ENCODE peak calls at places on chromosomes 6 and 20, in six cellular contexts. B is midbrain; M is activated CD8-positive, alpha-beta memory T cell treated with anti-CD3 and anti-CD28 coated beads for 48 hours; L is COR-L47; P is tibial artery; F is activated CD4-positive, CD25-positive, alpha-beta regulatory T cell. V is an unnamed sample.

GRCh38 chr6:135025775-135026174 is 28.8 kb downstream of the HBS1L start:
- DNase-seq in P (no peak), F (no peak), B (peak), L (no peak), M (no peak), V (no peak)

GRCh38 chr6:6915813-6916547 is 191.8 kb upstream of the RREB1 start:
- DNase-seq in M (no peak), F (no peak), L (no peak), P (peak), B (peak), V (no peak)

GRCh38 chr6:128723667-128724066 is 159.3 kb upstream of the LAMA2 start:
- DNase-seq in F (no peak), M (no peak), P (no peak), L (no peak), B (no peak), V (no peak)

GRCh38 chr6:4370066-4370465 is 234.7 kb upstream of the ECI2 start:
- DNase-seq in M (no peak), L (no peak), P (no peak), B (no peak), F (no peak), V (no peak)

GRCh38 chr6:41021832-41022231 is 17.2 kb downstream of the UNC5CL start:
- DNase-seq in M (no peak), F (no peak), P (no peak), L (peak), B (no peak), V (peak)

GRCh38 chr6:9250852-9251251 is 815.5 kb upstream of the SLC35B3 start:
- DNase-seq in P (no peak), F (no peak), L (peak), B (no peak), M (no peak), V (peak)

GRCh38 chr20:49594143-49594928 is 26.4 kb upstream of the PTGIS start:
- DNase-seq in L (no peak), P (peak), F (peak), B (no peak), M (peak), V (no peak)

GRCh38 chr6:38443750-38444149 is 196.0 kb downstream of the BTBD9 start:
- DNase-seq in P (no peak), F (no peak), L (no peak), M (no peak), B (no peak), V (no peak)

GRCh38 chr20:22523128-22523498 is 61.3 kb downstream of the FOXA2 start:
- DNase-seq in P (no peak), L (no peak), M (no peak), F (no peak), B (no peak), V (no peak)

GRCh38 chr6:157226761-157227160 is 96.6 kb downstream of the TMEM242 start:
- DNase-seq in P (no peak), M (no peak), B (no peak), F (no peak), L (no peak), V (no peak)

GRCh38 chr20:19757487-19757972 is 528 bp upstream of the RIN2 start:
- DNase-seq in L (peak), B (peak), M (no peak), F (no peak), P (peak), V (peak)

GRCh38 chr20:48606117-48606840 is 221.5 kb downstream of the PREX1 start:
- DNase-seq in B (no peak), L (no peak), P (no peak), M (no peak), F (no peak), V (no peak)

GRCh38 chr6:96124778-96125177 is 109.0 kb downstream of the FUT9 start:
- DNase-seq in L (no peak), F (no peak), M (no peak), P (no peak), B (no peak), V (no peak)

GRCh38 chr6:89530982-89531381 is 98.0 kb downstream of the ANKRD6 start:
- DNase-seq in M (no peak), P (no peak), F (no peak), L (no peak), B (no peak), V (peak)

GRCh38 chr6:67133973-67134372 is 1426.9 kb upstream of the EYS start:
- DNase-seq in F (no peak), L (no peak), M (no peak), P (no peak), B (no peak), V (no peak)

GRCh38 chr6:12957321-12958051 is 240.9 kb downstream of the PHACTR1 start:
- DNase-seq in B (peak), M (no peak), L (peak), F (no peak), P (peak), V (no peak)

GRCh38 chr6:7615611-7616383 is 25.8 kb downstream of the SNRNP48 start:
- DNase-seq in M (no peak), L (peak), F (no peak), P (no peak), B (peak), V (peak)

GRCh38 chr20:4813839-4814695 is 92.4 kb downstream of the PRND start:
- DNase-seq in M (no peak), P (no peak), B (no peak), F (no peak), L (no peak), V (no peak)

GRCh38 chr6:7750183-7750582 is 24.3 kb downstream of the BMP6 start:
- DNase-seq in F (no peak), L (no peak), P (no peak), B (no peak), M (no peak), V (no peak)

GRCh38 chr6:90005048-90005827 is 111.0 kb downstream of the GJA10 start:
- DNase-seq in L (peak), P (peak), B (no peak), M (no peak), F (no peak), V (no peak)

GRCh38 chr6:4320860-4321259 is 185.5 kb upstream of the ECI2 start:
- DNase-seq in B (no peak), M (no peak), P (no peak), L (peak), F (no peak), V (no peak)

GRCh38 chr6:130366011-130366963 is at the start of gene TMEM200A:
- DNase-seq in F (no peak), M (no peak), B (peak), L (no peak), P (peak), V (peak)

GRCh38 chr6:16402501-16402900 is 164.1 kb downstream of the GMPR start:
- DNase-seq in F (no peak), M (no peak), P (no peak), L (no peak), B (no peak), V (no peak)

GRCh38 chr6:26454641-26455040 is 3.1 kb upstream of the BTN2A1 start:
- DNase-seq in B (no peak), L (no peak), F (no peak), M (no peak), P (no peak), V (no peak)

GRCh38 chr6:167683028-167683862 is 143.5 kb upstream of the AFDN start:
- DNase-seq in F (no peak), P (no peak), L (no peak), B (peak), M (no peak), V (no peak)

GRCh38 chr6:12750416-12750815 is 33.8 kb downstream of the PHACTR1 start:
- DNase-seq in M (no peak), P (no peak), F (no peak), B (no peak), L (no peak), V (no peak)

GRCh38 chr6:170096191-170096802 is 194.6 kb downstream of the DLL1 start:
- DNase-seq in P (peak), M (no peak), F (no peak), B (no peak), L (peak), V (no peak)

GRCh38 chr6:26342106-26342999 is 22.6 kb upstream of the BTN3A2 start:
- DNase-seq in B (no peak), L (no peak), P (no peak), M (no peak), F (no peak), V (no peak)

GRCh38 chr6:34813028-34813742 is 21.3 kb downstream of the BLTP3A start:
- DNase-seq in P (no peak), B (no peak), F (no peak), M (no peak), L (no peak), V (no peak)

GRCh38 chr6:16090920-16091319 is 38.0 kb upstream of the MYLIP start:
- DNase-seq in L (no peak), P (no peak), F (no peak), M (no peak), B (no peak), V (no peak)

GRCh38 chr20:23101696-23102095 is 15.6 kb upstream of the CD93 start:
- DNase-seq in B (no peak), M (no peak), L (no peak), F (no peak), P (no peak), V (no peak)

GRCh38 chr6:2684059-2684749 is 66.5 kb downstream of the MYLK4 start:
- DNase-seq in F (no peak), L (no peak), P (no peak), M (no peak), B (no peak), V (no peak)

GRCh38 chr6:27791182-27791939 is 120.8 kb downstream of the OR2B2 start:
- DNase-seq in M (no peak), F (no peak), L (peak), B (peak), P (peak), V (peak)

GRCh38 chr20:35307666-35308653 is 15.7 kb upstream of the FAM83C start:
- DNase-seq in M (no peak), P (peak), L (no peak), B (peak), F (no peak), V (no peak)